ENCODE peak calls at places on chromosomes 5 and 9, in five cellular contexts. R is sigmoid colon, I is prostate gland, K is breast epithelium, H is stomach. G is an unnamed sample.

GRCh38 chr9:133369923-133370322 is 5.9 kb downstream of the SURF4 start:
- DNase-seq in R (no peak), I (no peak), K (no peak), H (no peak), G (no peak)

GRCh38 chr9:116877072-116877471 is 190.0 kb downstream of the TRIM32 start:
- DNase-seq in R (no peak), I (no peak), K (no peak), H (no peak), G (no peak)

GRCh38 chr9:115133649-115134048 is 15.7 kb upstream of the TNC start:
- DNase-seq in R (no peak), I (no peak), K (no peak), H (no peak), G (no peak)

GRCh38 chr5:57650360-57651069 is 167.9 kb upstream of the ACTBL2 start:
- DNase-seq in R (no peak), I (peak), K (no peak), H (peak), G (peak)

GRCh38 chr5:17000296-17000939 is 64.3 kb upstream of the MYO10 start:
- DNase-seq in R (no peak), I (no peak), K (no peak), H (no peak), G (no peak)

GRCh38 chr9:104287255-104287872 is 193.3 kb downstream of the SMC2 start:
- DNase-seq in R (no peak), I (no peak), K (no peak), H (no peak), G (no peak)

GRCh38 chr5:32460702-32461101 is 16.2 kb upstream of the ZFR start:
- DNase-seq in R (no peak), I (no peak), K (no peak), H (no peak), G (no peak)

GRCh38 chr5:88778736-88779135 is 104.2 kb downstream of the MEF2C start:
- DNase-seq in R (no peak), I (no peak), K (no peak), H (no peak), G (no peak)

GRCh38 chr9:9177081-9177480 is 1377.5 kb upstream of the DMAC1 start:
- DNase-seq in R (no peak), I (no peak), K (no peak), H (no peak), G (no peak)

GRCh38 chr9:124514125-124514524 is 6.9 kb upstream of the NR5A1 start:
- DNase-seq in R (no peak), I (no peak), K (no peak), H (no peak), G (no peak)

GRCh38 chr5:40150896-40151295 is 528.8 kb upstream of the PTGER4 start:
- DNase-seq in R (no peak), I (no peak), K (no peak), H (no peak), G (no peak)

GRCh38 chr5:150137168-150137957 is 18.3 kb downstream of the PDGFRB start:
- DNase-seq in R (no peak), I (peak), K (no peak), H (peak), G (no peak)

GRCh38 chr9:19998153-19998552 is 209.3 kb upstream of the SLC24A2 start:
- DNase-seq in R (no peak), I (no peak), K (no peak), H (no peak), G (no peak)

GRCh38 chr5:179167871-179168451 is 107.8 kb downstream of the ZNF354C start:
- DNase-seq in R (peak), I (no peak), K (no peak), H (no peak), G (no peak)

GRCh38 chr9:128787583-128788156 is 617 bp downstream of the TBC1D13 start:
- DNase-seq in R (no peak), I (peak), K (no peak), H (no peak), G (no peak)

GRCh38 chr9:114093031-114093471 is 6.0 kb downstream of the KIF12 start:
- DNase-seq in R (peak), I (no peak), K (no peak), H (no peak), G (no peak)

GRCh38 chr9:126700903-126701819 is 87.4 kb downstream of the LMX1B start:
- DNase-seq in R (peak), I (no peak), K (peak), H (no peak), G (peak)

GRCh38 chr9:71001780-71002386 is 119.5 kb downstream of the TRPM3 start:
- DNase-seq in R (no peak), I (peak), K (no peak), H (peak), G (no peak)

GRCh38 chr5:32552936-32553335 is 32.4 kb upstream of the SUB1 start:
- DNase-seq in R (no peak), I (no peak), K (no peak), H (no peak), G (peak)

GRCh38 chr9:8338249-8338721 is 538.7 kb upstream of the DMAC1 start:
- DNase-seq in R (no peak), I (no peak), K (no peak), H (no peak), G (no peak)

GRCh38 chr9:91741529-91741928 is 208.5 kb downstream of the ROR2 start:
- DNase-seq in R (no peak), I (no peak), K (no peak), H (no peak), G (no peak)

GRCh38 chr5:83433891-83434290 is 37.7 kb upstream of the VCAN start:
- DNase-seq in R (no peak), I (no peak), K (no peak), H (no peak), G (no peak)

GRCh38 chr9:22005083-22005699 is 3.9 kb downstream of the CDKN2B start:
- DNase-seq in R (no peak), I (no peak), K (no peak), H (no peak), G (no peak)

GRCh38 chr9:136511144-136511669 is 28.4 kb upstream of the SEC16A start:
- DNase-seq in R (no peak), I (no peak), K (no peak), H (no peak), G (no peak)
- H3K27ac ChIP-seq in R (peak), I (no peak), K (peak), H (peak), G (peak)

DNA sequence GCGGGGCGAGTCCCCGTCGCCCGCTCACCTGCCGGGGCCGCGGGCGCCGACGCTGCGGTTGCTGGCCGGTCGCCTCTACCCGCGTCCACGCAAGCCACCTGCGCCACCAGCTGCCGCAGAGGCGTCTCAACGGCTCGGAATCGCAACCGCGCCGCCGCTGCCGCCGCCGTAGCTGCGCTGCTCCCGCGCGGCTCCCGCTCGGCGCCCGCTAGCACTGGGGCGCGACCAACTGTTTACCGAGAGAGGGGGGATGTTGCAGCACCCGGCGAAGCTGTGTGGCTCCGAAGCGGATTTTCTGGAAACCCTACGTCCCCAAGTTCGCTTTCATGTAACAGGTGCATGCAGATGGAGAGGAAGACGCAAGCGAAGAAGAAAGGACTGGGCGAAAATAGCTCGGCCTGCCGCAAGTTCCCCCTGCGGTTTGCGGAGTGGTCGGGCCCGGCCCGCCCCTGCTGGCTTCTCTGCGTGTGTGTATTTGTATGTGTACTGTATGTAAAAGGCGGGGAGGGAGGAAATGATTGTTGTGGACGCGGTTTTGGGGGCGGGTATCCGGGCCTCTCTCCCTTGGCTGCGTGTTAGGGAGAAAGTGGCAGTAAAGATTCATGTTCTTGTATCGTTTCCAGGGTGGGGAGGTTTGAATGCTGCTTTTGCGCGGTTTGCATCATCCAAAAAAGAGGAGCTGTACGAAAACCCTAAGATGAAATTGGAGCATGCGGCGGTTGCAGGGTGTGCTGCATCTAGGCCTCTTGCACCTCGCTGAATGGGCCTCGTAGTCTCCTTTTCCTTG is at the start of gene PSIP1:
- DNase-seq in R (peak), I (peak), K (peak), H (peak), G (peak)
- TF ChIP-seq POLR2A in R (no peak), I (peak), K (no peak), H (no peak), G (no peak)

DNA sequence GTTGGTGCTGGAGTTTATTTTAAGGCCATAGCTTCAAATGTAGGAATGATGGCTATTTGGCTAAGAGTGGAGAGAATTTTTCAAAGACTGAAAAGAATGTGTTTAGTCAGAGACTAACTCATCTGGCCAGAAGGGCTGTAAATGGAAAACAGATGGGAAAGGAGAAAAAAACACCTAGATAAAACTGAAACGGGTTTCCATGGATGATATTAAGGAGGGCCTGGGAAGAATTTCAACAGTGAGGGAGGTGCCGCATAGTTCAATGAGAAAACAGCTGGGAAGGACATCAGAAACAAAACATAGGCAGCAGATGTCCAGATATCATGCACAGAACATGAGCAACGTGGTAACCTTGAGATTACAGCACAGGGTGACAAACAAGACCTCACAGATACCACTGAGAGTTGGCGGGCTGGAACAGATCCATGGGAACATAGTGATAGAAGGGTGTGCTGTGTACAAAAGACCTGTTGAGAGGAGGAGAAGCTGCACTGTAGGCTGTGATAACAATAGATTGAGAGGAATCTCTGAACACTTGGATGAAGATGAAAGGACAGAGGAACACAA is 31.2 kb upstream of the RAD23B start:
- DNase-seq in R (no peak), I (no peak), K (no peak), H (peak), G (no peak)
- TF ChIP-seq POLR2AphosphoS5 in R (no peak), I (no peak), K (no peak), H (no peak), G (no peak)

GRCh38 chr9:12817702-12818101 is 42.9 kb downstream of the LURAP1L start:
- DNase-seq in R (peak), I (peak), K (no peak), H (peak), G (peak)
- H3K27ac ChIP-seq in R (peak), I (no peak), K (peak), H (peak), G (peak)

DNA sequence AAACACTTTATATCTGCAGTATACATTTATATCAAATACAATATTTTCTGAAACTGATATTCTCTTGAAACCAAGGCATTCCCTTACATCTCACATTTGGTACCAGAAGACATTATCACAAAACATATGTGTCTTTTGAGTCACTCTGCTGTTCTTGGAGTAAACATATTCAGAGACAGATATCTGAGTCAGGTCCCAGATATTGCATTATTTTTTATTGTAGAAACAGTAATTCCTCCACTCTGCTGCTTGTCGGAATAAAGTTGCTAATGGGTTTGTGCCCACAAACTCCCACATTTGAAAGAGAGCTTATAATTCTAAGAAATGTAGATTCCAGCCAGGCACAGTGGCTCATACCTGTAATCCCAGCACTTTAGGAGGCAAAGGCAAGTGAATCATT is 261.1 kb upstream of the DAPK1 start:
- DNase-seq in R (no peak), I (no peak), K (no peak), H (no peak), G (no peak)
- TF ChIP-seq POLR2A in R (no peak), I (no peak), K (no peak), H (no peak), G (no peak)

DNA sequence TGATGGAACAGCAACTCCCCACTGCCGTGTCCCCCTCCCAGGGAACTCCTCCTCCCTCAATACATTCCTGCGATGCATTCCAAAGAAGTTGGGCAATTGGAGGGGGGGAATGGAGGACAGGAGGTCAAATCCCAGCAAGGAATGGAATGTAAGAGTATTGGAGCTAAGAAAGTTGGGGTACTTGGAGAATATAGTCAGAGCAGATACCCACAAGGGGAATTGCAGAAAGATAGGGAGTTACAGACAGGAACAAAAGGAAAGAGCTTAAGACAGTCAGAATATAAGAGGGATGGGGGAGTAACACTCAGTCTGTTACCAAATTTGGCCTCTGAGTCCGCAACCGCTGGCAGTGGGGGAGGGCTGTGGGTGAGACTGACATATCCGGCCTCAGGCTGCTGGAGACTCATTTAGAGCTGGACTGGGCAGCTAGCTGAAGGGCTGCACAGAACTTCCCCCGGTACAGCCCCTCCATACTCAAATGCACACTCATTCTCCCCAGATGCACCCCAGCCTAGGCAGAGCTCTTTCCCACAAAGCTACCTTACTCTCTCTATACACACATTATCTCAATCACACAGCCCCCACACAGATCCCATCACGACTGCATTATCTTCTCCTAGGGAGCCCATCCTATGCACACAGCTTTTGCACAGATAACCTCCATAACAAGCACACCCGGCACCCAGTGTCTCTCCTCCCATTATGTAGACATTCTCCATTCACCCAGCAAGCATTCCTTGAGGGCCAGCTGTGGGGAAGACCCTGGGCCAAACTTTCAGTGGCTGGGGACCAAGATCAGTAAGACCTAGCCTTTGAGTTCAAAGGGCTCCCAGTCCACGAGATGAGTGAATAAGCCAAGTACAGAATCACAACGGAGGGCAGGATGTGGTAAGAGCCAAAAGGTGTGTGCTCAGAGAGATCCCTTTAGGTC is 3.7 kb downstream of the TLN1 start:
- DNase-seq in R (peak), I (peak), K (no peak), H (peak), G (no peak)
- TF ChIP-seq POLR2AphosphoS5 in R (peak), I (peak), K (peak), H (peak), G (peak)

DNA sequence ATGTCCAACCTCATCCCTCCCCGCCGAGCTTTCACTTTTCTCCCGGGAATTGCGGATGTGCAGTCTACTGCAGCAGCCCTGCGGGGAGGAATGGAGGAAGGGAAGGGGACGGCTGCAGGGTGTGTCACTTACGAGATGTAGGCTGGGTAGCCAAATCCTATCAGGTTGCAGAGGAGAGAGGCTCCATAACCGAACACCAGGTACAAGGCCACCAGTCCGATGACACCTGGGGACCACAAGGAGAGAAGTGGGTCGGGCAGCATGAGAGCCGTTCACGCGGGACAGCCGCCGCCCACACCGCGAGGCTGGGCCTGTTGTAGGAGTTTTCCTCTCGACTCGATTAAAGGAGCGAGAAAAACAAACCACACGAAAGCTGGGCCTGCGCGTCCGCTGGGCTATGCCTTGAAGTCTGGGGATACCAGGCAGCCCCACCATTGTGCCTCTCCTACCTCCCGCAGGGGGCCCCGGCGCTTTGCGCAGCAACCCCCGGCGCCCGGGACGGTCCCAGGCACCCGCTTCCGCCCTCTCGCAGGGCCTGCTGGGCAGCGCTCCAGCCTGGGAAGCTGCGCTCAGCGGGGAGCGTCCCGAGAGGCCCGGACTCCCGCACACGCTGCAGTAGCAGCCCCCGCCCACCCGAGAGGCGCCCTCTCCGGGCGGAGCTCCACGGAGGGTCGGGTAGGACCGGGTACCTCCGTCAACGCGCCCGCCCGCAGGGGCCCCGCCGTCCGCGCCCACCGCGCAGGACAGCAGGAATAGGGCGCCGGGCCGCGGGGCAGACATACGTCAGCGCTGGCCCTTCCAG is 795 bp downstream of the REEP5 start:
- DNase-seq in R (peak), I (peak), K (no peak), H (peak), G (peak)
- H3K27ac ChIP-seq in R (peak), I (peak), K (peak), H (peak), G (peak)

DNA sequence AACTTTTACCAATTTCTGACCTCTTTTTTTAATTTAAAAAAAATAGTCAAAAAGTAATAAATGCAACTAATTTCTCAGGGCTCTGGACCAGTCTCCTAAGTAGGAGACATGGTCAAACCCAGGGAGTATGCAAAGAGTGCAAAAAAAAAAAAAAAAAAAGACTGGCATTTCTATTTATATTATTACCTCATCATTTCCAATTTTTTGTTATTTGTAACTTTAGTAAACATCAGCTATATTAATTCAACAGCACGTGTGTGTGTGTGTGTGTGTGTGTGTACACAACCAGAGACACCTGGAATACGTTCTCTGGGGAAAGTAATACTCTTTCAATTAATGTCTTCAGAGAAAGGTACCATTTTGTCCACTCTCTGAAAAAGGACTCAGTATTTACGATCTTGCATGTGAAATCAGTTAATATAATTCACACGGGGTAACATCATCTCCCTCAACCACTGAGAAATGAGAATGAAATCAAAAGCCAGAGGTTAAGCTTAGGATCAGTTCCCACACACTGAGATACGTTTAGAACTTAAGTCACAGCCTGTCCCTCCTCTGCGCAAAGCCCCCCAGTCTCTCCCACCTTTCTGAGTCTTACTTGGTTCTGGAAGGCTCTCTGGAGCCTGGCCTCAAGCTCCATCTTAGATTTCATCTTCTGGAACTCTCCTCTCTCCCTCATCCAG is 21.9 kb downstream of the ZNF608 start:
- DNase-seq in R (no peak), I (no peak), K (no peak), H (no peak), G (no peak)
- TF ChIP-seq POLR2A in R (no peak), I (no peak), K (no peak), H (no peak), G (no peak)

GRCh38 chr9:36818965-36819870 is 214.8 kb downstream of the PAX5 start:
- DNase-seq in R (peak), I (no peak), K (no peak), H (no peak), G (no peak)
- TF ChIP-seq POLR2AphosphoS5 in R (no peak), I (no peak), K (no peak), H (no peak), G (no peak)

DNA sequence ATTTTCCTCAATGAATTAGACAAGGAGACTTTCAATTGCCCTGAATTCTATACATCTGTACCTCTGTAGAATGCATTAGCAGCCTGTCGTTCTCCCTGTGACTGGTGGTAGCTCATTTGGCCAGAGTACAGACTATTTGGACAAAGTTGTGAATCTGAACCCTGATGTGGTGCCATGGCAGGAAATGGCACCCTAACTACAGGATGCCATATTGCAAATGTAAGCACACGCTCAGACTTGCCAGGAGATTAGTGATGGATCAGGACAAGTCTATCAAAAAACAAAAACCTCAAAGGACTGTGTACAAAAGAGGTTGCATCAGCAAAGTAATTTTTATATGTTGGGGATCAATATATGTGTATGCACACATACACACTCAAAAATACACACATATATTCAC is 58.3 kb downstream of the SVEP1 start:
- DNase-seq in R (no peak), I (no peak), K (no peak), H (no peak), G (no peak)
- H3K27ac ChIP-seq in R (no peak), I (no peak), K (peak), H (no peak), G (no peak)